ENCODE peak calls at places on chromosomes 2 and 18, in five cellular contexts. Z, D, G, Q and V are unnamed samples.

GRCh38 chr2:67290451-67290991 is 106.6 kb upstream of the ETAA1 start:
- DNase-seq in Z (no peak), D (no peak), G (no peak), Q (no peak), V (no peak)

GRCh38 chr2:241859436-241860183 is 916 bp upstream of the PDCD1 start:
- DNase-seq in Z (no peak), D (peak; percentile 80), G (no peak), Q (no peak), V (peak; percentile 28)

GRCh38 chr2:160635488-160635887 is 141.9 kb upstream of the RBMS1 start:
- DNase-seq in Z (no peak), D (no peak), G (no peak), Q (no peak), V (no peak)

GRCh38 chr2:218446547-218446946 is 27.6 kb downstream of the VIL1 start:
- DNase-seq in Z (no peak), D (no peak), G (no peak), Q (no peak), V (no peak)

GRCh38 chr2:226427538-226428307 is 371.9 kb downstream of the IRS1 start:
- DNase-seq in Z (no peak), D (no peak), G (peak; percentile 23), Q (peak; percentile 56), V (no peak)

GRCh38 chr2:190763901-190764514 is 115.1 kb downstream of the NAB1 start:
- DNase-seq in Z (no peak), D (no peak), G (no peak), Q (no peak), V (no peak)

GRCh38 chr2:196479350-196479749 is 160.2 kb upstream of the CCDC150 start:
- DNase-seq in Z (no peak), D (no peak), G (no peak), Q (no peak), V (no peak)

GRCh38 chr2:217822296-217823252 is 180.2 kb downstream of the TNS1 start:
- DNase-seq in Z (peak; percentile 31), D (no peak), G (no peak), Q (no peak), V (no peak)

GRCh38 chr2:96260404-96261260 is 5.2 kb downstream of the TMEM127 start:
- DNase-seq in Z (peak; percentile 70), D (no peak), G (peak; percentile 83), Q (peak; percentile 91), V (peak; percentile 67)

GRCh38 chr2:75516378-75517122 is 44.2 kb downstream of the EVA1A start:
- DNase-seq in Z (no peak), D (no peak), G (peak; percentile 51), Q (no peak), V (no peak)

GRCh38 chr2:122754561-122754960 is 999.1 kb downstream of the TSN start:
- DNase-seq in Z (no peak), D (no peak), G (no peak), Q (no peak), V (no peak)

GRCh38 chr2:171893196-171893823 is 734 bp downstream of the SLC25A12 start:
- DNase-seq in Z (no peak), D (no peak), G (peak; percentile 16), Q (peak; percentile 64), V (no peak)

GRCh38 chr2:47016172-47016913 is 100.7 kb upstream of the MCFD2 start:
- DNase-seq in Z (peak; percentile 51), D (no peak), G (peak; percentile 60), Q (peak; percentile 88), V (no peak)

GRCh38 chr2:33068261-33068660 is 121.5 kb downstream of the LTBP1 start:
- DNase-seq in Z (no peak), D (no peak), G (no peak), Q (no peak), V (no peak)

GRCh38 chr2:147204102-147204501 is 640.7 kb upstream of the ACVR2A start:
- DNase-seq in Z (no peak), D (no peak), G (no peak), Q (no peak), V (no peak)

GRCh38 chr18:48882379-48882778 is 68.4 kb downstream of the SMAD7 start:
- DNase-seq in Z (no peak), D (peak; percentile 8), G (peak; percentile 1), Q (no peak), V (no peak)

GRCh38 chr2:143629344-143629743 is 500.1 kb downstream of the ARHGAP15 start:
- DNase-seq in Z (no peak), D (no peak), G (peak; percentile 49), Q (no peak), V (no peak)

GRCh38 chr2:191629001-191629453 is 48.9 kb upstream of the NABP1 start:
- DNase-seq in Z (no peak), D (no peak), G (no peak), Q (no peak), V (no peak)

GRCh38 chr18:68394705-68395104 is 320.2 kb downstream of the TMX3 start:
- DNase-seq in Z (no peak), D (no peak), G (no peak), Q (peak; percentile 63), V (no peak)

GRCh38 chr18:58256316-58257080 is 212.5 kb downstream of the NEDD4L start:
- DNase-seq in Z (no peak), D (no peak), G (no peak), Q (no peak), V (no peak)

GRCh38 chr18:34122724-34123334 is 101.9 kb downstream of the NOL4 start:
- DNase-seq in Z (peak; percentile 72), D (no peak), G (peak; percentile 80), Q (peak; percentile 74), V (peak; percentile 10)

GRCh38 chr2:235898766-235899165 is 269.4 kb downstream of the GBX2 start:
- DNase-seq in Z (no peak), D (no peak), G (no peak), Q (no peak), V (no peak)

GRCh38 chr2:109117780-109118179 is 11.2 kb upstream of the SH3RF3 start:
- DNase-seq in Z (no peak), D (no peak), G (no peak), Q (no peak), V (no peak)

GRCh38 chr2:233247744-233248143 is 3.7 kb upstream of the ATG16L1 start:
- DNase-seq in Z (no peak), D (no peak), G (peak; percentile 61), Q (peak; percentile 54), V (no peak)

GRCh38 chr18:3323900-3324299 is 62.0 kb downstream of the MYL12B start:
- DNase-seq in Z (no peak), D (no peak), G (no peak), Q (no peak), V (no peak)

GRCh38 chr18:38750786-38751185 is 1185.2 kb upstream of the CELF4 start:
- DNase-seq in Z (no peak), D (no peak), G (no peak), Q (no peak), V (no peak)

GRCh38 chr2:64233396-64233922 is 89.2 kb upstream of the PELI1 start:
- DNase-seq in Z (no peak), D (no peak), G (no peak), Q (no peak), V (no peak)

GRCh38 chr18:11366410-11366809 is 217.0 kb upstream of the PIEZO2 start:
- DNase-seq in Z (no peak), D (no peak), G (no peak), Q (no peak), V (peak; percentile 52)

GRCh38 chr18:39453882-39454281 is 1888.3 kb upstream of the CELF4 start:
- DNase-seq in Z (no peak), D (no peak), G (peak; percentile 30), Q (peak; percentile 24), V (no peak)

GRCh38 chr2:119943058-119943457 is 69.8 kb upstream of the EPB41L5 start:
- DNase-seq in Z (no peak), D (no peak), G (no peak), Q (no peak), V (no peak)

GRCh38 chr2:119940856-119941255 is 72.0 kb upstream of the EPB41L5 start:
- DNase-seq in Z (no peak), D (no peak), G (no peak), Q (no peak), V (no peak)

GRCh38 chr2:119941388-119941787 is 71.5 kb upstream of the EPB41L5 start:
- DNase-seq in Z (no peak), D (no peak), G (no peak), Q (no peak), V (no peak)

GRCh38 chr2:119939915-119940314 is 73.0 kb upstream of the EPB41L5 start:
- DNase-seq in Z (no peak), D (no peak), G (no peak), Q (no peak), V (no peak)

DNA sequence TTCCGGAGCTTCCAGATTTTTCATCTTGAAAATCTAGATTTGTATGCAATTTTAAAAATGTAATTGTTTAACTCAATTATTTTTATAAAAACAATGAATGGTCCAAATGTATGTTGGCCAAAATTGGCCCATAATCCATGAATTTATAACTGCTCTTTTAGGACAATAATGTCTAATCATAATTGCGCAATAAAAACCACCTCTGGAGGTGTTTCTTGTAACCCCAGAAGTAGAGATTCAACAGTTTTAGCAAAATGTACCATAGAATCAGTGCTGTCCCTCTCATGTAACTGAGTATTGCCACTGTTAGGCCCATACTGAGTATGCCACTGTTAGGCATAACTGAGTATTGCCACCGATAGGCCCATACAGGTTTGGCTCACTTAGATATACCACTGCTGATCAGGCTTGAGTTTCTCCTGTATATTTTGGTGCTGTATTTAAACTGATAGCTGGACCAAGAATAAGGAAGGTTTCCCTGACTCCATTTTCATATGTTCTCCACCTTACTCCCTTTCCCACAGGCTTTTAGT is 70.8 kb upstream of the EPB41L5 start:
- DNase-seq in Z (no peak), D (no peak), G (no peak), Q (no peak), V (no peak)
- H3K36me3 ChIP-seq in Z (peaks cover 15% of the 10 kb centered on the region), D (peaks cover 53% of the 10 kb centered on the region), G (no peaks in the 10 kb centered on the region), Q (no peaks in the 10 kb centered on the region), V (no peaks in the 10 kb centered on the region)

GRCh38 chr2:130375291-130376266 is 19.7 kb downstream of the PTPN18 start:
- DNase-seq in Z (no peak), D (no peak), G (no peak), Q (no peak), V (no peak)

GRCh38 chr2:130374587-130375290 is 18.9 kb downstream of the PTPN18 start:
- DNase-seq in Z (no peak), D (no peak), G (no peak), Q (peak; percentile 41), V (no peak)

GRCh38 chr2:130372833-130373807 is 17.3 kb downstream of the PTPN18 start:
- DNase-seq in Z (no peak), D (peak; percentile 83), G (no peak), Q (no peak), V (no peak)

GRCh38 chr2:130372055-130372832 is 16.4 kb downstream of the PTPN18 start:
- DNase-seq in Z (peak; percentile 95), D (peak; percentile 98), G (peak; percentile 95), Q (peak; percentile 90), V (peak; percentile 87)

GRCh38 chr2:130373808-130374365 is 18.0 kb downstream of the PTPN18 start:
- DNase-seq in Z (no peak), D (peak; percentile 78), G (no peak), Q (no peak), V (no peak)
- H3K4me1 ChIP-seq in Z (peaks cover 4% of the 10 kb centered on the region), D (peaks cover 85% of the 10 kb centered on the region), G (no peaks in the 10 kb centered on the region), Q (peaks cover 6% of the 10 kb centered on the region), V (no peaks in the 10 kb centered on the region)

GRCh38 chr2:23756593-23757292 is 170.2 kb downstream of the ATAD2B start:
- DNase-seq in Z (no peak), D (no peak), G (no peak), Q (no peak), V (no peak)
- H3K36me3 ChIP-seq in Z (no peaks in the 10 kb centered on the region), D (peaks cover 89% of the 10 kb centered on the region), G (no peaks in the 10 kb centered on the region), Q (no peaks in the 10 kb centered on the region), V (peaks cover 12% of the 10 kb centered on the region)

GRCh38 chr2:237701859-237702370 is 74.5 kb downstream of the LRRFIP1 start:
- DNase-seq in Z (no peak), D (peak; percentile 69), G (no peak), Q (no peak), V (no peak)
- H3K4me1 ChIP-seq in Z (peaks cover 22% of the 10 kb centered on the region), D (peaks cover 99% of the 10 kb centered on the region), G (peaks cover 69% of the 10 kb centered on the region), Q (peaks cover 26% of the 10 kb centered on the region), V (peaks cover 40% of the 10 kb centered on the region)

GRCh38 chr2:55560855-55561254 is 41.3 kb downstream of the CFAP36 start:
- DNase-seq in Z (no peak), D (no peak), G (no peak), Q (no peak), V (no peak)
- H3K36me3 ChIP-seq in Z (peaks cover 23% of the 10 kb centered on the region), D (peaks cover 100% of the 10 kb centered on the region), G (peaks cover 5% of the 10 kb centered on the region), Q (peaks cover 3% of the 10 kb centered on the region), V (peaks cover 3% of the 10 kb centered on the region)